ENCODE peak calls at places on chromosome 5, in six cellular contexts. K is IMR-90, D is upper lobe of right lung, U is right atrium auricular region, H is BE2C, E is stomach. S is an unnamed sample. For H3K36me3, the result is how much of the 10 kb centered on the place peaks cover.

GRCh38 chr5:14825977-14826376 is 45.6 kb downstream of the ANKH start:
- DNase-seq in K (no peak), D (no peak), U (no peak), H (no peak), E (no peak), S (no peak)

GRCh38 chr5:97534166-97534565 is 351.1 kb upstream of the RIOK2 start:
- DNase-seq in K (peak), D (no peak), U (no peak), H (peak), E (peak), S (no peak)

GRCh38 chr5:59711316-59711715 is 182.2 kb downstream of the PDE4D start:
- DNase-seq in K (no peak), D (no peak), U (no peak), H (no peak), E (no peak), S (no peak)

GRCh38 chr5:57033503-57033902 is 81.6 kb upstream of the MIER3 start:
- DNase-seq in K (no peak), D (no peak), U (no peak), H (no peak), E (no peak), S (no peak)

GRCh38 chr5:155147222-155147621 is 133.7 kb downstream of the KIF4B start:
- DNase-seq in K (no peak), D (no peak), U (no peak), H (no peak), E (no peak), S (no peak)

GRCh38 chr5:79602884-79603283 is 9.4 kb upstream of the TENT2 start:
- DNase-seq in K (no peak), D (no peak), U (no peak), H (no peak), E (peak), S (no peak)

GRCh38 chr5:68071243-68071642 is 144.3 kb upstream of the PIK3R1 start:
- DNase-seq in K (no peak), D (no peak), U (no peak), H (no peak), E (no peak), S (no peak)

GRCh38 chr5:167820266-167820988 is 471.0 kb upstream of the WWC1 start:
- DNase-seq in K (no peak), D (no peak), U (no peak), H (no peak), E (no peak), S (no peak)

GRCh38 chr5:172906436-172906835 is 52.8 kb upstream of the RPL26L1 start:
- DNase-seq in K (peak), D (no peak), U (no peak), H (no peak), E (no peak), S (no peak)

GRCh38 chr5:141403387-141403786 is 809 bp downstream of the PCDHGA9 start:
- DNase-seq in K (no peak), D (no peak), U (no peak), H (no peak), E (no peak), S (no peak)

GRCh38 chr5:151592855-151593408 is 1.8 kb upstream of the FAT2 start:
- DNase-seq in K (no peak), D (no peak), U (no peak), H (peak), E (no peak), S (no peak)

GRCh38 chr5:16819522-16820167 is 116.4 kb downstream of the MYO10 start:
- DNase-seq in K (peak), D (no peak), U (no peak), H (no peak), E (no peak), S (no peak)
- H3K36me3 ChIP-seq in K (under half), D (under half), U (under half), H (under half), E (under half), S (under half)

DNA sequence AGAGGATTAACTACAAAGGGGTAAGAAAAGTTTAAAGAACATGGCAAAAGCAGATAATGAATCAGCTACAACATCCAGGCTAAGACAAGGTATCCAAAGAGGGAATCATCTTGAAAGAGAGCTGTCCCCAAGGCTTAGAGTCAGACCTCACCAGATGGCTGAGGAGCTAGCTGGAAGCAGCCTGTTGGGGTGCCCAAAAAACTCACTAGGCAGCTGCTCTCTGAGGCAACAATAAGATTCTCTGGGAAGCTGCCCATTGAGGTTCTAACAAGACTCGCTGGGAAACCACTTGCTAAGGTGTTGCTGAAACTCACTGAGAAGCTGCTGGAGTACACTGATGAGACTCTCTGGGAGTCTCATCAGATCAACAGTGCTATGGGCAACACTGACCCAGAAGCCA is 185.2 kb downstream of the CETN3 start:
- DNase-seq in K (no peak), D (no peak), U (no peak), H (no peak), E (no peak), S (no peak)
- H3K36me3 ChIP-seq in K (under half), D (under half), U (under half), H (under half), E (under half), S (under half)

DNA sequence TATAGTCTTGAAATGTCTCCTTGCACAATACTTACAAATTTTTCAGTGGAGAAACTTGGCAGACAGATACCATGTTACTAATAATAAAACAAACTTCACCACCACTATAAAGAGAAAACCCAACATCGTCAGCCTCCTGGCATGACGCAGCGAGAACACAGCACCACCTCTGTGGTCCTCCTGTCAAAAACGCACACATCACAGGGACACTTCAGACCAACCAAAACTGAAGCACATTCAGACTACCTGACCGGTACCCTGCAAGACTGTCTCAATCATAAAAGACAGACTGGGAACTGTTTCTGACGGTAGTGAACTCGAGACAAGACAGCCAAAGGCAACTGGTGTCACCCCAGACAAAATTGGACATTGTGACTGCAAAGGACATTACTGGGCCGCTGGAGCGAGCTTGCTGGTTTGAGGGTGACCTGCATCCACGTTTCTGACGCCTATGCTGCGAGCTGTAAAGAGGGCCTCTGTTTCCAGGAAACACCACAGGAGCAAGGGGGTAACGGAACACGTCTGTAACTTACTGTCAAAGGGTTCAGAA is 34.4 kb downstream of the NSUN2 start:
- DNase-seq in K (peak), D (no peak), U (peak), H (no peak), E (no peak), S (no peak)
- H3K36me3 ChIP-seq in K (under half), D (half or more), U (under half), H (half or more), E (half or more), S (half or more)

GRCh38 chr5:135353952-135354721 is 44.9 kb downstream of the MACROH2A1 start:
- DNase-seq in K (peak), D (no peak), U (no peak), H (no peak), E (no peak), S (no peak)
- H3K36me3 ChIP-seq in K (under half), D (half or more), U (under half), H (half or more), E (half or more), S (half or more)

GRCh38 chr5:32388429-32389111 is 56.0 kb downstream of the ZFR start:
- DNase-seq in K (peak), D (no peak), U (no peak), H (no peak), E (no peak), S (no peak)
- H3K36me3 ChIP-seq in K (under half), D (half or more), U (half or more), H (half or more), E (half or more), S (half or more)

GRCh38 chr5:132901036-132901435 is 27.6 kb downstream of the LEAP2 start:
- DNase-seq in K (no peak), D (no peak), U (no peak), H (no peak), E (no peak), S (no peak)
- H3K36me3 ChIP-seq in K (under half), D (half or more), U (half or more), H (under half), E (half or more), S (half or more)

GRCh38 chr5:180250329-180250728 is 41.3 kb upstream of the RASGEF1C start:
- DNase-seq in K (no peak), D (no peak), U (no peak), H (no peak), E (no peak), S (no peak)

GRCh38 chr5:180251887-180252286 is 40.0 kb downstream of the MAPK9 start:
- DNase-seq in K (no peak), D (no peak), U (no peak), H (no peak), E (no peak), S (no peak)

GRCh38 chr5:180251141-180251540 is 40.7 kb downstream of the MAPK9 start:
- DNase-seq in K (no peak), D (no peak), U (no peak), H (peak), E (no peak), S (no peak)

GRCh38 chr5:180253036-180253824 is 38.7 kb downstream of the MAPK9 start:
- DNase-seq in K (no peak), D (no peak), U (no peak), H (no peak), E (no peak), S (no peak)
- H3K36me3 ChIP-seq in K (half or more), D (under half), U (half or more), H (under half), E (half or more), S (half or more)

DNA sequence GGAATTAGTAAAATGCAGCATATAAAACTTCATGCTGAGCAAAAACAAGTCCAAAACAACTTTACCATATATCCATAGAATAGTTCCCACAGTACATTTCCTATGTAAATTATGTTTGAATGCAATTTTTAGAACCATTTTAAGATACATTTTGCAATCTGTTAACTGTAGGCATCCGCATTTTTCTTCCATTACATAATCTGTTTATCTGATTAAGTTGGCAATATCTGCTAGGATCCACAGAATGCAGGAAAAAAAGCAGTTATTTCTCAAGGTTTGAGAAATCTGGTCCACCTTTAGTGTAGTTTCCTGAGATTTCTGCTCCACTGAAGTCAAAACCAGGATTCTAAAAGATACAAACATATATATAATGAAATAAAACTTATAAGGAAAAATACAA is 6.2 kb downstream of the NUDCD2 start:
- DNase-seq in K (peak), D (no peak), U (no peak), H (no peak), E (no peak), S (no peak)
- H3K36me3 ChIP-seq in K (under half), D (under half), U (under half), H (under half), E (half or more), S (half or more)